ENCODE peak calls at places on chromosome 22, in ten cellular contexts. One of them, this sample, is unnamed.

GRCh38 chr22:40405178-40406062 is 35.0 kb downstream of the SGSM3 start:
- DNase-seq in Daoy: no peak
- DNase-seq in CD8-positive, alpha-beta memory T cell: no peak
- DNase-seq in GM04504: no peak
- DNase-seq in GDM1: no peak
- DNase-seq in anterior cingulate cortex: no peak
- DNase-seq in dermis microvascular lymphatic vessel endothelial cell: no peak
- DNase-seq in activated effector memory CD4-positive, alpha-beta T cell treated with Interleukin-2 at 50 U/mL for 16 hours: no peak
- DNase-seq in Peyer's patch: no peak
- DNase-seq in AG20443: no peak
- DNase-seq in this sample: no peak

GRCh38 chr22:49322861-49323622 is 504.6 kb downstream of the BRD1 start:
- DNase-seq in Daoy: no peak
- DNase-seq in CD8-positive, alpha-beta memory T cell: no peak
- DNase-seq in GM04504: no peak
- DNase-seq in GDM1: no peak
- DNase-seq in anterior cingulate cortex: no peak
- DNase-seq in dermis microvascular lymphatic vessel endothelial cell: no peak
- DNase-seq in activated effector memory CD4-positive, alpha-beta T cell treated with Interleukin-2 at 50 U/mL for 16 hours: no peak
- DNase-seq in Peyer's patch: no peak
- DNase-seq in AG20443: peak; percentile 3
- DNase-seq in this sample: no peak

GRCh38 chr22:49967333-49968241 is 7.0 kb downstream of the PIM3 start:
- DNase-seq in Daoy: peak; percentile 18
- DNase-seq in CD8-positive, alpha-beta memory T cell: no peak
- DNase-seq in GM04504: no peak
- DNase-seq in GDM1: no peak
- DNase-seq in anterior cingulate cortex: peak; percentile 75
- DNase-seq in dermis microvascular lymphatic vessel endothelial cell: no peak
- DNase-seq in activated effector memory CD4-positive, alpha-beta T cell treated with Interleukin-2 at 50 U/mL for 16 hours: no peak
- DNase-seq in Peyer's patch: peak; percentile 54
- DNase-seq in AG20443: no peak
- DNase-seq in this sample: no peak

GRCh38 chr22:44931077-44931540 is 78.7 kb downstream of the PHF21B start:
- DNase-seq in Daoy: peak; percentile 50
- DNase-seq in CD8-positive, alpha-beta memory T cell: no peak
- DNase-seq in GM04504: peak; percentile 4
- DNase-seq in GDM1: no peak
- DNase-seq in anterior cingulate cortex: peak; percentile 46
- DNase-seq in dermis microvascular lymphatic vessel endothelial cell: no peak
- DNase-seq in activated effector memory CD4-positive, alpha-beta T cell treated with Interleukin-2 at 50 U/mL for 16 hours: no peak
- DNase-seq in Peyer's patch: no peak
- DNase-seq in AG20443: peak; percentile 76
- DNase-seq in this sample: no peak

GRCh38 chr22:40525250-40525884 is 111.2 kb downstream of the MRTFA start:
- DNase-seq in Daoy: peak; percentile 59
- DNase-seq in CD8-positive, alpha-beta memory T cell: peak; percentile 50
- DNase-seq in GM04504: no peak
- DNase-seq in GDM1: peak; percentile 37
- DNase-seq in anterior cingulate cortex: no peak
- DNase-seq in dermis microvascular lymphatic vessel endothelial cell: peak; percentile 65
- DNase-seq in activated effector memory CD4-positive, alpha-beta T cell treated with Interleukin-2 at 50 U/mL for 16 hours: peak; percentile 54
- DNase-seq in Peyer's patch: peak; percentile 67
- DNase-seq in AG20443: no peak
- DNase-seq in this sample: peak; percentile 34

GRCh38 chr22:50613291-50613981 is 12.8 kb downstream of the MAPK8IP2 start:
- DNase-seq in Daoy: no peak
- DNase-seq in CD8-positive, alpha-beta memory T cell: no peak
- DNase-seq in GM04504: no peak
- DNase-seq in GDM1: no peak
- DNase-seq in anterior cingulate cortex: no peak
- DNase-seq in dermis microvascular lymphatic vessel endothelial cell: no peak
- DNase-seq in activated effector memory CD4-positive, alpha-beta T cell treated with Interleukin-2 at 50 U/mL for 16 hours: no peak
- DNase-seq in Peyer's patch: no peak
- DNase-seq in AG20443: peak; percentile 14
- DNase-seq in this sample: no peak

GRCh38 chr22:38614331-38615122 is 41.7 kb downstream of the FAM227A start:
- DNase-seq in Daoy: no peak
- DNase-seq in CD8-positive, alpha-beta memory T cell: no peak
- DNase-seq in GM04504: peak; percentile 3
- DNase-seq in GDM1: no peak
- DNase-seq in anterior cingulate cortex: no peak
- DNase-seq in dermis microvascular lymphatic vessel endothelial cell: no peak
- DNase-seq in activated effector memory CD4-positive, alpha-beta T cell treated with Interleukin-2 at 50 U/mL for 16 hours: no peak
- DNase-seq in Peyer's patch: no peak
- DNase-seq in AG20443: no peak
- DNase-seq in this sample: no peak

GRCh38 chr22:45450101-45450785 is 36.8 kb downstream of the RIBC2 start:
- DNase-seq in Daoy: no peak
- DNase-seq in CD8-positive, alpha-beta memory T cell: no peak
- DNase-seq in GM04504: no peak
- DNase-seq in GDM1: no peak
- DNase-seq in anterior cingulate cortex: no peak
- DNase-seq in dermis microvascular lymphatic vessel endothelial cell: no peak
- DNase-seq in activated effector memory CD4-positive, alpha-beta T cell treated with Interleukin-2 at 50 U/mL for 16 hours: no peak
- DNase-seq in Peyer's patch: no peak
- DNase-seq in AG20443: no peak
- DNase-seq in this sample: no peak

GRCh38 chr22:37632174-37633081 is 7.0 kb upstream of the SH3BP1 start:
- DNase-seq in Daoy: no peak
- DNase-seq in CD8-positive, alpha-beta memory T cell: no peak
- DNase-seq in GM04504: no peak
- DNase-seq in GDM1: no peak
- DNase-seq in anterior cingulate cortex: no peak
- DNase-seq in dermis microvascular lymphatic vessel endothelial cell: no peak
- DNase-seq in activated effector memory CD4-positive, alpha-beta T cell treated with Interleukin-2 at 50 U/mL for 16 hours: no peak
- DNase-seq in Peyer's patch: no peak
- DNase-seq in AG20443: no peak
- DNase-seq in this sample: no peak

GRCh38 chr22:23393721-23394320 is 186.3 kb downstream of the IGLL1 start:
- DNase-seq in Daoy: no peak
- DNase-seq in CD8-positive, alpha-beta memory T cell: no peak
- DNase-seq in GM04504: no peak
- DNase-seq in GDM1: no peak
- DNase-seq in anterior cingulate cortex: no peak
- DNase-seq in dermis microvascular lymphatic vessel endothelial cell: no peak
- DNase-seq in activated effector memory CD4-positive, alpha-beta T cell treated with Interleukin-2 at 50 U/mL for 16 hours: no peak
- DNase-seq in Peyer's patch: no peak
- DNase-seq in AG20443: no peak
- DNase-seq in this sample: no peak

GRCh38 chr22:20567371-20567847 is 60.0 kb downstream of the MED15 start:
- DNase-seq in Daoy: no peak
- DNase-seq in CD8-positive, alpha-beta memory T cell: no peak
- DNase-seq in GM04504: peak; percentile 59
- DNase-seq in GDM1: no peak
- DNase-seq in anterior cingulate cortex: no peak
- DNase-seq in dermis microvascular lymphatic vessel endothelial cell: no peak
- DNase-seq in activated effector memory CD4-positive, alpha-beta T cell treated with Interleukin-2 at 50 U/mL for 16 hours: no peak
- DNase-seq in Peyer's patch: no peak
- DNase-seq in AG20443: peak; percentile 57
- DNase-seq in this sample: no peak

GRCh38 chr22:45200230-45200629 is 36.5 kb downstream of the NUP50 start:
- DNase-seq in Daoy: no peak
- DNase-seq in CD8-positive, alpha-beta memory T cell: no peak
- DNase-seq in GM04504: no peak
- DNase-seq in GDM1: no peak
- DNase-seq in anterior cingulate cortex: no peak
- DNase-seq in dermis microvascular lymphatic vessel endothelial cell: no peak
- DNase-seq in activated effector memory CD4-positive, alpha-beta T cell treated with Interleukin-2 at 50 U/mL for 16 hours: no peak
- DNase-seq in Peyer's patch: no peak
- DNase-seq in AG20443: no peak
- DNase-seq in this sample: no peak

GRCh38 chr22:20552913-20553401 is 45.5 kb downstream of the MED15 start:
- DNase-seq in Daoy: no peak
- DNase-seq in CD8-positive, alpha-beta memory T cell: no peak
- DNase-seq in GM04504: no peak
- DNase-seq in GDM1: no peak
- DNase-seq in anterior cingulate cortex: no peak
- DNase-seq in dermis microvascular lymphatic vessel endothelial cell: peak; percentile 94
- DNase-seq in activated effector memory CD4-positive, alpha-beta T cell treated with Interleukin-2 at 50 U/mL for 16 hours: no peak
- DNase-seq in Peyer's patch: no peak
- DNase-seq in AG20443: no peak
- DNase-seq in this sample: no peak

GRCh38 chr22:17830041-17830961 is 56.0 kb upstream of the BID start:
- DNase-seq in Daoy: peak; percentile 80
- DNase-seq in CD8-positive, alpha-beta memory T cell: peak; percentile 69
- DNase-seq in GM04504: peak; percentile 64
- DNase-seq in GDM1: peak; percentile 62
- DNase-seq in anterior cingulate cortex: peak; percentile 81
- DNase-seq in dermis microvascular lymphatic vessel endothelial cell: peak; percentile 75
- DNase-seq in activated effector memory CD4-positive, alpha-beta T cell treated with Interleukin-2 at 50 U/mL for 16 hours: peak; percentile 75
- DNase-seq in Peyer's patch: peak; percentile 80
- DNase-seq in AG20443: peak; percentile 93
- DNase-seq in this sample: peak; percentile 65

GRCh38 chr22:44023404-44024287 is 456 bp upstream of the PARVB start:
- DNase-seq in Daoy: peak; percentile 55
- DNase-seq in CD8-positive, alpha-beta memory T cell: peak; percentile 9
- DNase-seq in GM04504: peak; percentile 31
- DNase-seq in GDM1: no peak
- DNase-seq in anterior cingulate cortex: no peak
- DNase-seq in dermis microvascular lymphatic vessel endothelial cell: peak; percentile 60
- DNase-seq in activated effector memory CD4-positive, alpha-beta T cell treated with Interleukin-2 at 50 U/mL for 16 hours: no peak
- DNase-seq in Peyer's patch: peak; percentile 52
- DNase-seq in AG20443: peak; percentile 87
- DNase-seq in this sample: no peak

GRCh38 chr22:31870890-31871289 is 73.4 kb upstream of the YWHAH start:
- DNase-seq in Daoy: peak; percentile 82
- DNase-seq in CD8-positive, alpha-beta memory T cell: no peak
- DNase-seq in GM04504: no peak
- DNase-seq in GDM1: peak; percentile 22
- DNase-seq in anterior cingulate cortex: no peak
- DNase-seq in dermis microvascular lymphatic vessel endothelial cell: peak; percentile 89
- DNase-seq in activated effector memory CD4-positive, alpha-beta T cell treated with Interleukin-2 at 50 U/mL for 16 hours: no peak
- DNase-seq in Peyer's patch: no peak
- DNase-seq in AG20443: peak; percentile 63
- DNase-seq in this sample: peak; percentile 29

GRCh38 chr22:19884161-19884953 is 29.7 kb upstream of the GNB1L start:
- DNase-seq in Daoy: no peak
- DNase-seq in CD8-positive, alpha-beta memory T cell: no peak
- DNase-seq in GM04504: no peak
- DNase-seq in GDM1: no peak
- DNase-seq in anterior cingulate cortex: no peak
- DNase-seq in dermis microvascular lymphatic vessel endothelial cell: no peak
- DNase-seq in activated effector memory CD4-positive, alpha-beta T cell treated with Interleukin-2 at 50 U/mL for 16 hours: no peak
- DNase-seq in Peyer's patch: no peak
- DNase-seq in AG20443: no peak
- DNase-seq in this sample: no peak

GRCh38 chr22:45709004-45709739 is 37.5 kb downstream of the ATXN10 start:
- DNase-seq in Daoy: peak; percentile 91
- DNase-seq in CD8-positive, alpha-beta memory T cell: no peak
- DNase-seq in GM04504: peak; percentile 76
- DNase-seq in GDM1: no peak
- DNase-seq in anterior cingulate cortex: no peak
- DNase-seq in dermis microvascular lymphatic vessel endothelial cell: peak; percentile 66
- DNase-seq in activated effector memory CD4-positive, alpha-beta T cell treated with Interleukin-2 at 50 U/mL for 16 hours: no peak
- DNase-seq in Peyer's patch: no peak
- DNase-seq in AG20443: peak; percentile 70
- DNase-seq in this sample: no peak

This sample was measured in fibroblast of the conjunctiva.